ENCODE peak calls at places on chromosome 22, in four cellular contexts. T, P, H and V are unnamed samples.

GRCh38 chr22:37529652-37530345 is 10.6 kb upstream of the CARD10 start:
- DNase-seq in T (no peak), P (no peak), H (no peak), V (no peak)

GRCh38 chr22:36026741-36027140 is 1.9 kb downstream of the RBFOX2 start:
- DNase-seq in T (peak), P (no peak), H (peak), V (peak)

GRCh38 chr22:47067331-47067890 is 305.0 kb downstream of the TBC1D22A start:
- DNase-seq in T (no peak), P (no peak), H (no peak), V (no peak)

GRCh38 chr22:42805016-42805997 is 51.8 kb downstream of the ARFGAP3 start:
- DNase-seq in T (no peak), P (no peak), H (no peak), V (no peak)

GRCh38 chr22:36663581-36663980 is 40.0 kb downstream of the CACNG2 start:
- DNase-seq in T (no peak), P (no peak), H (no peak), V (no peak)

GRCh38 chr22:35335468-35335867 is 35.8 kb downstream of the TOM1 start:
- DNase-seq in T (no peak), P (no peak), H (no peak), V (no peak)

GRCh38 chr22:29768052-29768680 is 997 bp downstream of the UQCR10 start:
- DNase-seq in T (no peak), P (no peak), H (no peak), V (no peak)

GRCh38 chr22:19050117-19050516 is 72.1 kb downstream of the DGCR2 start:
- DNase-seq in T (no peak), P (no peak), H (no peak), V (no peak)

GRCh38 chr22:50267591-50268390 is 2.4 kb downstream of the MAPK11 start:
- DNase-seq in T (peak), P (peak), H (peak), V (peak)

GRCh38 chr22:36689583-36689982 is 14.0 kb downstream of the CACNG2 start:
- DNase-seq in T (no peak), P (no peak), H (no peak), V (no peak)

GRCh38 chr22:41478891-41479521 is 10.1 kb downstream of the ACO2 start:
- DNase-seq in T (peak), P (no peak), H (peak), V (peak)

GRCh38 chr22:44023404-44024287 is 456 bp upstream of the PARVB start:
- DNase-seq in T (peak), P (peak), H (peak), V (peak)

GRCh38 chr22:42780070-42780540 is 59.4 kb upstream of the A4GALT start:
- DNase-seq in T (peak), P (no peak), H (peak), V (peak)

GRCh38 chr22:45144928-45145327 is 18.8 kb upstream of the NUP50 start:
- DNase-seq in T (no peak), P (no peak), H (no peak), V (no peak)

GRCh38 chr22:38202437-38203089 is 769 bp downstream of the MAFF start:
- DNase-seq in T (peak), P (peak), H (peak), V (peak)

GRCh38 chr22:46056169-46057041 is 79.4 kb upstream of the WNT7B start:
- DNase-seq in T (no peak), P (no peak), H (no peak), V (peak)

GRCh38 chr22:43297246-43298061 is 45.7 kb downstream of the SCUBE1 start:
- DNase-seq in T (no peak), P (no peak), H (no peak), V (no peak)

GRCh38 chr22:42174062-42174461 is 43.5 kb upstream of the CYP2D6 start:
- DNase-seq in T (peak), P (no peak), H (peak), V (no peak)

GRCh38 chr22:33240901-33241300 is 182.7 kb upstream of the SYN3 start:
- DNase-seq in T (no peak), P (no peak), H (no peak), V (no peak)

GRCh38 chr22:45678961-45679912 is 7.6 kb downstream of the ATXN10 start:
- DNase-seq in T (peak), P (no peak), H (peak), V (peak)

GRCh38 chr22:34638128-34638527 is 427.8 kb upstream of the ISX start:
- DNase-seq in T (no peak), P (no peak), H (no peak), V (no peak)

GRCh38 chr22:20244744-20245576 is 23.2 kb downstream of the RTN4R start:
- DNase-seq in T (no peak), P (peak), H (no peak), V (no peak)

GRCh38 chr22:24989135-24989534 is 36.6 kb downstream of the KIAA1671 start:
- DNase-seq in T (no peak), P (no peak), H (no peak), V (no peak)

GRCh38 chr22:37107779-37108621 is 1.5 kb downstream of the TMPRSS6 start:
- DNase-seq in T (no peak), P (no peak), H (no peak), V (no peak)

GRCh38 chr22:42967933-42968332 is 47.0 kb downstream of the PACSIN2 start:
- DNase-seq in T (no peak), P (no peak), H (no peak), V (no peak)

GRCh38 chr22:37733625-37734401 is 37.0 kb downstream of the TRIOBP start:
- DNase-seq in T (no peak), P (no peak), H (no peak), V (no peak)

GRCh38 chr22:20430641-20431519 is 6.7 kb downstream of the SCARF2 start:
- DNase-seq in T (peak), P (peak), H (peak), V (no peak)

GRCh38 chr22:20653795-20654342 is 120.0 kb upstream of the SERPIND1 start:
- DNase-seq in T (no peak), P (no peak), H (no peak), V (no peak)

GRCh38 chr22:40487663-40488249 is 117.4 kb downstream of the SGSM3 start:
- DNase-seq in T (peak), P (no peak), H (peak), V (peak)

GRCh38 chr22:40480996-40481395 is 110.6 kb downstream of the SGSM3 start:
- DNase-seq in T (no peak), P (no peak), H (no peak), V (no peak)

GRCh38 chr22:45645526-45646414 is 25.9 kb upstream of the ATXN10 start:
- DNase-seq in T (peak), P (peak), H (peak), V (peak)

GRCh38 chr22:46897246-46897623 is 134.8 kb downstream of the TBC1D22A start:
- DNase-seq in T (no peak), P (no peak), H (no peak), V (no peak)

GRCh38 chr22:32618461-32619140 is 144.0 kb downstream of the FBXO7 start:
- DNase-seq in T (peak), P (no peak), H (no peak), V (no peak)

GRCh38 chr22:24985824-24986214 is 33.3 kb downstream of the KIAA1671 start:
- DNase-seq in T (peak), P (no peak), H (peak), V (peak)

GRCh38 chr22:29739346-29739875 is 19.6 kb downstream of the CABP7 start:
- DNase-seq in T (no peak), P (no peak), H (no peak), V (no peak)

GRCh38 chr22:42887114-42887513 is 30.0 kb upstream of the ARFGAP3 start:
- DNase-seq in T (no peak), P (no peak), H (no peak), V (no peak)

GRCh38 chr22:29031236-29031982 is 30.2 kb downstream of the C22orf31 start:
- DNase-seq in T (peak), P (no peak), H (peak), V (peak)

GRCh38 chr22:39214006-39214382 is 30.8 kb downstream of the PDGFB start:
- DNase-seq in T (no peak), P (no peak), H (no peak), V (no peak)